ENCODE peak calls at places on chromosomes 3 and 15, in nine cellular contexts. O, K, H, U, L, Y, P, D and F are unnamed samples.

GRCh38 chr3:195850857-195851531 is 39.3 kb upstream of the MUC4 start:
- DNase-seq in O (peak; percentile 88), K (peak; percentile 73), H (peak; percentile 96), U (peak; percentile 84), L (peak; percentile 82), Y (peak; percentile 25), P (peak; percentile 88), D (peak; percentile 75), F (peak; percentile 94)

GRCh38 chr15:51312132-51312531 is 26.3 kb downstream of the CYP19A1 start:
- DNase-seq in O (no peak), K (no peak), H (no peak), U (no peak), L (no peak), Y (no peak), P (peak; percentile 70), D (peak; percentile 89), F (no peak)

GRCh38 chr3:102599819-102600576 is 165.2 kb downstream of the ZPLD1 start:
- DNase-seq in O (no peak), K (no peak), H (no peak), U (no peak), L (no peak), Y (no peak), P (no peak), D (no peak), F (no peak)

GRCh38 chr3:120264963-120265362 is 20.1 kb downstream of the GPR156 start:
- DNase-seq in O (no peak), K (peak; percentile 72), H (no peak), U (no peak), L (no peak), Y (no peak), P (no peak), D (no peak), F (no peak)

GRCh38 chr15:27463699-27464098 is 492.7 kb downstream of the GABRG3 start:
- DNase-seq in O (no peak), K (no peak), H (no peak), U (no peak), L (no peak), Y (no peak), P (no peak), D (no peak), F (no peak)

GRCh38 chr3:117400303-117400702 is 690.7 kb downstream of the TUSC7 start:
- DNase-seq in O (no peak), K (no peak), H (no peak), U (no peak), L (no peak), Y (no peak), P (no peak), D (no peak), F (no peak)

GRCh38 chr3:174874258-174874657 is 15.1 kb downstream of the NAALADL2 start:
- DNase-seq in O (no peak), K (peak; percentile 16), H (no peak), U (no peak), L (no peak), Y (no peak), P (no peak), D (no peak), F (no peak)

GRCh38 chr3:149659173-149659468 is 1.3 kb upstream of the WWTR1 start:
- DNase-seq in O (no peak), K (no peak), H (no peak), U (no peak), L (no peak), Y (no peak), P (no peak), D (no peak), F (no peak)

GRCh38 chr3:30643763-30644462 is 37.5 kb downstream of the TGFBR2 start:
- DNase-seq in O (no peak), K (no peak), H (peak; percentile 88), U (no peak), L (no peak), Y (no peak), P (no peak), D (no peak), F (no peak)

GRCh38 chr3:62755285-62755684 is 119.9 kb downstream of the CADPS start:
- DNase-seq in O (no peak), K (peak; percentile 80), H (no peak), U (no peak), L (no peak), Y (no peak), P (peak; percentile 1), D (no peak), F (no peak)

GRCh38 chr15:73908030-73908821 is 18.0 kb upstream of the LOXL1 start:
- DNase-seq in O (peak; percentile 86), K (no peak), H (peak; percentile 91), U (peak; percentile 84), L (peak; percentile 89), Y (no peak), P (no peak), D (no peak), F (peak; percentile 74)

GRCh38 chr15:67240235-67241131 is 14.0 kb downstream of the AAGAB start:
- DNase-seq in O (no peak), K (no peak), H (peak; percentile 35), U (no peak), L (no peak), Y (no peak), P (no peak), D (no peak), F (no peak)

GRCh38 chr3:184229424-184230080 is at the start of gene VWA5B2:
- DNase-seq in O (peak; percentile 82), K (no peak), H (peak; percentile 73), U (peak; percentile 56), L (peak; percentile 81), Y (no peak), P (no peak), D (no peak), F (peak; percentile 97)
- TF ChIP-seq CTCF in O (peak; percentile 46), K (no peak), H (no peak), U (peak; percentile 22), L (peak; percentile 24), Y (no peak), P (no peak), D (no peak), F (no peak)

DNA sequence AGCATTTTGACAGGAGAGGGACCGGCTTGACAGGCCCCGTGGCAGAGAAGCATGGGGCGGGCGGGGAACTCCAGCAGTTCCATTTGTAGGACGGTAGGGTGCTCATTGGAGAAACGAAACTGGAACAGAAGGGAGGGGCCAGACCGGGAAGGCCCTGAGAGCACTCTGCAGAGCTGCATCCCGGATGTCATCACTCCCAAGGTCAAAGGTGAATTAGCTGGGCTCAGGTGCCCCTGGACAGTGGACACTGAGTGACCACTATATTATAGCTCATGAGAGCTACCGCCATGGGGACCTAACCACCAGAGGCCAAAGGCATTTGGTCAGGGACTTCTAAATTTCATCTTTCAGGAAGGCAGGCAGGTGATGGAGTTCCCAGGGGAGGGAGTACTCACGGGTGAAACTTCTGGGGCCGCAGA is 7.3 kb downstream of the CSRNP1 start:
- DNase-seq in O (peak; percentile 29), K (peak; percentile 67), H (no peak), U (peak; percentile 47), L (peak; percentile 78), Y (no peak), P (no peak), D (no peak), F (no peak)
- TF ChIP-seq CTCF in O (no peak), K (peak; percentile 50), H (no peak), U (peak; percentile 28), L (peak; percentile 38), Y (no peak), P (no peak), D (no peak), F (no peak)

DNA sequence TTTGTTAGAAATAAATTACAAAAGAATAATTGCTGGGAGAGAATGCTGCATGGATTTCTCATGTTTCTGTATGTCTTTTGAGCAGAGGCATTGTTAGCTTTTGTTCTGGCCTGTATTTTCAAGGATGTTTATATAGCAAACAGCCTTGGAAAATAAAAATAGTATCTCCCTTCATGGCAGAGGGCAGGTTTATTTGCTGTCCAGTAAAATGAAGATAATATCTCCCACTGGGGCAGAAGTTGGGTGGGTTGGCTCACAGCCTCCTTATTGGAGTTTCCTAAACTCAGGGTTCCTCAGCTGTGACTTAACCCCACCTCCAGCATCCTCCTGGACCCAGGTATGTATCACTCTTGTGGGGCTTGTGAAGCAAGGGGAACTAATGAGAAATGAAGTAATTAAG is 43.7 kb upstream of the THSD4 start:
- DNase-seq in O (no peak), K (no peak), H (no peak), U (no peak), L (no peak), Y (no peak), P (no peak), D (no peak), F (no peak)
- TF ChIP-seq CTCF in O (no peak), K (no peak), H (no peak), U (no peak), L (no peak), Y (no peak), P (no peak), D (no peak), F (no peak)

DNA sequence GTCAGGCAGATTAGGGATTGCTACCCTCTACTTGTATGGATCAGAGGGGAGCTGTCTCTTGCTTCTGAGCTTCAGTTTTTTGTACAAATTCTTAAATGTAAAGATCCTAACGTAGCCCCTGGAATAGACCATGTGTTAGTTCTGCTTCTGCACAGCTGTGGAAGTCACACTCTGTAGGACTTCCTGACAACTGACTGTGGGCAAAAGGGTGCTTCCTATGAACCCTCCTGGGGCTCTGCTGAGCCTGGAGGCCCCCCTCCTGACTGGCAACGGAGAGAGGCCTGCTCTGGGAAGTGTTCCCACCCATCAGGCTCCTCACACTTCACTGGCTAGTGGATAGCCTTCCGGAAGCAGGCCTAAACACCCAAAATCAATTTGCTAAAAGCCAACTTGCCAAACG is 131.0 kb downstream of the RPLP1 start:
- DNase-seq in O (no peak), K (no peak), H (no peak), U (no peak), L (no peak), Y (no peak), P (no peak), D (no peak), F (no peak)
- TF ChIP-seq CTCF in O (no peak), K (no peak), H (no peak), U (no peak), L (no peak), Y (no peak), P (no peak), D (no peak), F (no peak)

DNA sequence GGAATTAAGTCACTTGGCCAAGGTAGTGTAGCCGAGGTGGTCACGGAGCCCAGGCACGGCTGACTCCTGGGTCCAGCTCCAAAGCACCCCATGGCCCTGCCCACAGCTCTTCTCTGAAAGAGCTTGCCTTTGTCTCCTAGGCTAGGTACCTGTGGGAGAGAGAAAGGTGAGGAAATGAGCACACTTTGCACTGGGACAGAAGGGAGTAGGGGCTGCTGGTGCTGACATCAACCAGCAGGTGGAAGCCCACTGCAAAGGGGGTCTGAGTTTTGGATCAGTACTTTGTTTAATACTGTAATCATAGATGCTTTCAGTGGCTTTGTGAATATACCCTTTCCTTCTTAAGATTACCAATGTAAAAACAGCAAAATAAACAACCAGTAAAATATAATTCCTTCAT is 128.3 kb upstream of the EIF1B start:
- DNase-seq in O (peak; percentile 38), K (no peak), H (no peak), U (no peak), L (no peak), Y (no peak), P (no peak), D (no peak), F (no peak)
- TF ChIP-seq CTCF in O (peak; percentile 63), K (no peak), H (no peak), U (no peak), L (no peak), Y (no peak), P (no peak), D (no peak), F (no peak)

DNA sequence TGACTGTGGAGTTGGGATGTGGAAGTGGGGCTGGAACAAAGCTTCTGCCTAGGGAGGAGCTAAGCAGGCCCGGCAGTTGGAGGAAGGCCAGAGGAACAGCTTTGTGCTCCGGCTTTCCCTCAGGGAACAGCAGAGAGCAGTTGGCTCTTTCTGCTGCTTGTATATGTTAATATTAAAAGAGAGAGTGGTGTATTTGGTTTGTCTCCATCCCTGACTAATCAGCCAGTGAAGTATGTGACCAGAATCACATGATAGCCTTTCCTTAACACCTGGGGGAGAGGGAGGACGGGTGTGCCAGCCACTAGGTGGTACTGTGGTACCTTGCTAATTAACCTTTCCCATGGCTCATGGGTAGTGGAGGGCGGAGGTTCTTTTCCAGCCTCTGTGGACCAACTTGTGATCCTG is 10.0 kb downstream of the EIF2B5 start:
- DNase-seq in O (peak; percentile 62), K (peak; percentile 74), H (peak; percentile 61), U (peak; percentile 48), L (peak; percentile 66), Y (no peak), P (no peak), D (no peak), F (no peak)
- TF ChIP-seq CTCF in O (peak; percentile 72), K (peak; percentile 88), H (peak; percentile 18), U (peak; percentile 42), L (peak; percentile 45), Y (peak; percentile 49), P (peak; percentile 32), D (peak; percentile 38), F (peak; percentile 37)